ENCODE peak calls at places on chromosomes 4 and X, in five cellular contexts. T is OCI-LY7, J is heart right ventricle, K is Caco-2, Z is ovary. F is an unnamed sample.
A peak's percentile ranks its signal among the peaks of the same experiment; 100 is the strongest.

GRCh38 chr4:111399523-111400135 is 745.6 kb upstream of the FAM241A start:
- DNase-seq in Z (no peak), J (peak; percentile 12), T (no peak), K (no peak), F (no peak)

GRCh38 chrX:117645639-117646038 is 471.0 kb downstream of the KLHL13 start:
- DNase-seq in J (no peak), Z (no peak), K (no peak), T (no peak), F (no peak)

GRCh38 chr4:155342142-155342541 is 34.6 kb downstream of the MAP9 start:
- DNase-seq in Z (no peak), J (no peak), T (no peak), K (no peak), F (no peak)

GRCh38 chr4:138162259-138162658 is 79.9 kb downstream of the SLC7A11 start:
- DNase-seq in J (no peak), K (no peak), T (no peak), Z (no peak), F (no peak)

GRCh38 chrX:3715921-3716320 is 2.5 kb upstream of the PRKX start:
- DNase-seq in T (no peak), K (no peak), J (no peak), Z (no peak), F (no peak)

GRCh38 chr4:148064451-148064850 is 332.6 kb downstream of the ARHGAP10 start:
- DNase-seq in T (no peak), J (no peak), K (no peak), Z (no peak), F (no peak)

GRCh38 chr4:136009258-136009832 is 1522.9 kb downstream of the PCDH18 start:
- DNase-seq in J (no peak), K (no peak), T (no peak), Z (no peak), F (no peak)

GRCh38 chr4:26931961-26932360 is 71.3 kb downstream of the STIM2 start:
- DNase-seq in J (no peak), K (no peak), T (no peak), Z (no peak), F (no peak)

GRCh38 chrX:45783002-45783401 is 582.3 kb upstream of the DIPK2B start:
- DNase-seq in K (no peak), T (no peak), Z (no peak), J (no peak), F (no peak)

GRCh38 chrX:45784590-45784989 is 583.9 kb upstream of the DIPK2B start:
- DNase-seq in K (no peak), J (no peak), T (no peak), Z (no peak), F (no peak)

GRCh38 chrX:45778621-45779020 is 577.9 kb upstream of the DIPK2B start:
- DNase-seq in Z (no peak), T (no peak), K (no peak), J (no peak), F (no peak)

GRCh38 chrX:45781901-45782553 is 581.4 kb upstream of the DIPK2B start:
- DNase-seq in K (no peak), J (no peak), T (no peak), Z (no peak), F (no peak)
- H3K4me1 ChIP-seq in K (no peaks in the 10 kb centered on the region), J (no peaks in the 10 kb centered on the region), T (no peaks in the 10 kb centered on the region), Z (no peaks in the 10 kb centered on the region), F (no peaks in the 10 kb centered on the region)

GRCh38 chr4:38294238-38294637 is 334.0 kb downstream of the PTTG2 start:
- DNase-seq in J (no peak), K (no peak), T (no peak), Z (no peak), F (no peak)

GRCh38 chr4:38302910-38303309 is 342.7 kb downstream of the PTTG2 start:
- DNase-seq in K (no peak), T (no peak), Z (no peak), J (no peak), F (no peak)

DNA sequence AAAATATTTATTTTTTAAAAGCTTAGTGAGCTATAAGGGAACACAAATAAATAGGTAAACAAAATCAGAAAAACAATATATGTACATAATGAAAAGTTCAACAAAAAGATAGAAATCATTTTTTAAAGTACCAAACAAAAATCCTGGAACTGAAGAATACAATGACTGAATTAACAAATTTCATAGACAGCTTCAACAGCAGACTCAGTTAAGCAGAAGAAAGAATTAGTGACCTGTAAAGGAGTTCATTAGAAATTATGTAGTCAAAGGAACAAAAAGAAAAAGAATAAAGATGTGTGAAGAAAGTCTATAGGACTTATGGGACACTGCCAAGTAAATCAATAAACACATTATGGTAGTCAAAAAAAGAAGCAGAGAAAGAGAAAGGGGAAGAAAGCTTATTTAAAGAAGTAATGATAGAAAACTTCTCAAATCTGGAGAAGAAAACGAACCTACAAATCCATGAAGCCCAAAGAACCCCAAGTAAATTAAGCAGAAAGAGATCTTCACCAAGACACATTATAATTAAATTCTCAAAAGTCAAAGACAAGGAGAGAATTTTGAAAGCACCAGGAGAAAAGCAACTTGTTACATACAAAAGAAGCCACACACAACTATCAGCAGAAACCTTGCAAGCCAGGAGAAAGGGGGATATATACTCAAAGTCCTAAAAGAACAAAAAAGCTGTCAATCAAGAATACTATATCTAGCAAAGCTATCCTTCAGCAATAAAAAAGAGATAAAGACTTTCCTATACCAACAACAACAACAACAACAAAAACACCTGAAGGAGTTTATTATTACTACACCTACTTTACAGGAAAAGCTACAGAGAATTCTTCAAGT is 338.9 kb downstream of the PTTG2 start:
- DNase-seq in K (no peak), Z (no peak), T (peak; percentile 8), J (no peak), F (no peak)
- H3K9me3 ChIP-seq in K (peaks cover 19% of the 10 kb centered on the region), Z (no peaks in the 10 kb centered on the region), T (peaks cover 18% of the 10 kb centered on the region), J (no peaks in the 10 kb centered on the region), F (no peaks in the 10 kb centered on the region)

GRCh38 chr4:2595436-2595835 is 59.0 kb downstream of the FAM193A start:
- DNase-seq in T (no peak), Z (no peak), K (no peak), J (no peak), F (no peak)
- H3K4me1 ChIP-seq in T (peaks cover 31% of the 10 kb centered on the region), Z (peaks cover 31% of the 10 kb centered on the region), K (peaks cover 20% of the 10 kb centered on the region), J (peaks cover 93% of the 10 kb centered on the region), F (peaks cover 14% of the 10 kb centered on the region)

GRCh38 chr4:1396806-1397455 is 9.3 kb downstream of the NKX1-1 start:
- DNase-seq in K (no peak), J (no peak), T (no peak), Z (no peak), F (no peak)
- H3K9me3 ChIP-seq in K (no peaks in the 10 kb centered on the region), J (no peaks in the 10 kb centered on the region), T (no peaks in the 10 kb centered on the region), Z (no peaks in the 10 kb centered on the region), F (no peaks in the 10 kb centered on the region)

DNA sequence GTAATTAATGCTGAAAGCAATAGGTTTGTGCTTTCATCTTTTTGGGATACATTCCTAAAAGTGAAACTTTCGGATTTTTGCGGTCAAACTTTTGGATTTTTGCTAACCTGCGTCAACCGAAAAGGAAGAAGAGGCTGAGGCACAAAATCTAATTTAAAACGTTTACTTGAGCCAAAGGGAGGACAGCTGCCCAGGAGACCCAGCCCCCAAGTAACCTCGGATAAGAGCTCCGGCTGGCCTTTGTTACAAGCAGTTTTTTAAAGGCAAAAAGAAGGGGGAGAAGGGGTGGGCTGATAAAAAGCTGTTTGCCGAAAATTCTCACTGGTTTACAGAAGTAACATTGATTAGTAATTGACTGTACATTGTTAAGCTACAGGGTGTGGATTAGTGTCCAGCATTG is 59.3 kb upstream of the USP9X start:
- DNase-seq in J (no peak), T (no peak), Z (no peak), K (no peak), F (no peak)
- H3K4me1 ChIP-seq in J (no peaks in the 10 kb centered on the region), T (no peaks in the 10 kb centered on the region), Z (no peaks in the 10 kb centered on the region), K (peaks cover 3% of the 10 kb centered on the region), F (peaks cover 5% of the 10 kb centered on the region)

GRCh38 chrX:75335127-75335458 is 61.2 kb downstream of the UPRT start:
- DNase-seq in Z (no peak), T (no peak), K (no peak), J (no peak), F (no peak)
- H3K9me3 ChIP-seq in Z (no peaks in the 10 kb centered on the region), T (no peaks in the 10 kb centered on the region), K (no peaks in the 10 kb centered on the region), J (no peaks in the 10 kb centered on the region), F (no peaks in the 10 kb centered on the region)

DNA sequence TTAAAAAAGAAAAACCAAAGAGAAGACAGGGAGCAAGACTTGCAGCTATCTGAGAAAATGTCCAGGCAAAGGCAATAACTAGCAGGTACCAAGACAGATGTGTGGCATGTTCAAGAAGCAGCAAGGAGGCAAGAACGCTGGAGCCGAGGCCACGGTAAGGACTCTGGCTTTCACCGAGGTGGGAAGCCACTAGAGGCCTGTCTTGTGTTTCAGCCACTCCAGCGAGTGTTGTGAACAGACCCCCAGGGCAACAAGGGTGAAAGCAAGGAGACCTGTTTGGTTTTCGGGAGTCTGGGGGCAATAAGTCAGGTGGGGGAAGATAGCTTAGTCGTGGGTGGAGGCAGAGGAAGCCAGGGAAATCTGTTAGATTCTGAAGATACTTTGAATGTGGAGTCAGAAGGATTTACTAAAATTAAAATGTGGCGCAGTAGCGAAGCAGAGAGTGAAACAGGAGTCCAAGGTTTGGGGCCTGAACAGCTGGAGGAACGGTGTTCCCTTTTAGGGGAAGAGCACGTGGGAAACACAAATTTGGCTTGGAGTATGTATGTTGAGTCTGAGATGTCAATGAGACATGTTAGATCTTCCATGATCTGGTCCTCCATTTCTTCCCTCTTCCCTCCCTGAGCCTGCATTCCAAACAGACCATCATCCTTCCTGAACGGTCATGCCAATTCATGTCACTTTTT is 3.1 kb downstream of the WDR1 start:
- DNase-seq in K (no peak), J (no peak), Z (no peak), T (no peak), F (no peak)
- H3K4me1 ChIP-seq in K (peaks cover 9% of the 10 kb centered on the region), J (peaks cover 71% of the 10 kb centered on the region), Z (peaks cover 35% of the 10 kb centered on the region), T (peaks cover 22% of the 10 kb centered on the region), F (peaks cover 39% of the 10 kb centered on the region)

DNA sequence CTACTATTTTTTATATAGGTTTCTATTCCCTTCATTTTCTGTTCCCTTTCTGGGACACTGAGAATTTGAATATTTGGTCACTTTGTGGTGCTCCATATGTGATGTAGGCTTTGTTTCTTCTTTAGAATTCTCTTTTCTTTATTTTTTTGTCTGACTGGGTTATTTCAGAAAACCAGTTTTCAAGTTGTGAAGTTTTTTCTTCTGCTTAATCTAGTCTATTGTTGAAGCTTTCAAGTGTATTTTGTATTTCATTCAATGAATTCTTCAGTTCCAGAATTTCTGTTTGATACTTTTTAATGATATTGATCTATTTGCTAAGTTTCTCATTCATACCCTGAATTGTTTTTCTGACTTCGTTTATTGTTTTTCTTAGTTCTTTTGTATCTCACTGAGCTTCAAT is 96.2 kb upstream of the HAND2 start:
- DNase-seq in J (no peak), T (peak; percentile 10), K (no peak), Z (no peak), F (no peak)
- H3K9me3 ChIP-seq in J (no peaks in the 10 kb centered on the region), T (no peaks in the 10 kb centered on the region), K (no peaks in the 10 kb centered on the region), Z (no peaks in the 10 kb centered on the region), F (no peaks in the 10 kb centered on the region)

DNA sequence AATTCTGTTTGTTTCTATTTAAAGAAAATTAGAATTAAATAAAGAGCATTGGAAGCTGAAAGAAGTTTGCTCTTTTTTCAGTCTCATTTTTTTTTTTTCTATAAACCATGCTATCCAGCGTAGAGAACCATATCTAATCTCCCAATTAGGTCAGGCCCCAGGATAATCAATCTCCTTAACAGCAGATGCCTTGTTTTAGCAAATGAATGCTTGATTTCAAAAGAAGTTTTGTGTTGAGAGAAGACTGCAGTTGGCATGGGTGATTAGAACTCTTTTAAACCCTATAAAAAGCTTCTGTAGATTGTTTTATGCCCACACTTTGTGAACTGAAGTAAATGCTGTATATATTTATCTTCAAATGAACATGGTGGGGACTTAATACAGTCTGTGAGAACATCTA is 15.6 kb upstream of the MAD2L1 start:
- DNase-seq in J (no peak), K (no peak), T (no peak), Z (no peak), F (no peak)
- H3K4me1 ChIP-seq in J (no peaks in the 10 kb centered on the region), K (no peaks in the 10 kb centered on the region), T (no peaks in the 10 kb centered on the region), Z (no peaks in the 10 kb centered on the region), F (no peaks in the 10 kb centered on the region)

F was measured in Peyer's patch.